ENCODE peak calls at places on chromosomes 1 and 21, in six cellular contexts. W, I, G, L, A and F are unnamed samples.

GRCh38 chr1:21669033-21669286 is 197 bp downstream of the RAP1GAP start:
- DNase-seq in W (no peak), I (no peak), G (no peak), L (no peak), A (peak), F (no peak)

GRCh38 chr21:31526040-31526439 is 133.5 kb upstream of the SOD1 start:
- DNase-seq in W (no peak), I (no peak), G (no peak), L (no peak), A (no peak), F (no peak)

GRCh38 chr1:218536311-218536710 is 191.2 kb downstream of the TGFB2 start:
- DNase-seq in W (no peak), I (no peak), G (no peak), L (no peak), A (no peak), F (no peak)

GRCh38 chr1:191537030-191537429 is 621.2 kb upstream of the RGS18 start:
- DNase-seq in W (no peak), I (no peak), G (no peak), L (no peak), A (no peak), F (no peak)

GRCh38 chr1:88488277-88488676 is 195.8 kb upstream of the PKN2 start:
- DNase-seq in W (no peak), I (no peak), G (no peak), L (no peak), A (no peak), F (no peak)

GRCh38 chr1:27106561-27107323 is 48.2 kb downstream of the SLC9A1 start:
- DNase-seq in W (no peak), I (no peak), G (no peak), L (no peak), A (no peak), F (no peak)

GRCh38 chr1:31214316-31215082 is 25.2 kb downstream of the NKAIN1 start:
- DNase-seq in W (no peak), I (no peak), G (no peak), L (no peak), A (no peak), F (no peak)

GRCh38 chr1:214416417-214417212 is 134.8 kb downstream of the PTPN14 start:
- DNase-seq in W (no peak), I (no peak), G (peak), L (no peak), A (no peak), F (no peak)

GRCh38 chr21:44639331-44639655 is 2.1 kb downstream of the KRTAP10-10 start:
- DNase-seq in W (no peak), I (no peak), G (no peak), L (no peak), A (no peak), F (peak)

GRCh38 chr1:229736376-229736775 is 110.3 kb downstream of the URB2 start:
- DNase-seq in W (no peak), I (no peak), G (no peak), L (no peak), A (no peak), F (no peak)

GRCh38 chr1:180040034-180040433 is 85.4 kb downstream of the CEP350 start:
- DNase-seq in W (no peak), I (no peak), G (no peak), L (no peak), A (no peak), F (no peak)

GRCh38 chr1:33272930-33273329 is 16.6 kb downstream of the ZNF362 start:
- DNase-seq in W (no peak), I (no peak), G (no peak), L (no peak), A (no peak), F (no peak)

GRCh38 chr1:228337031-228337564 is 69.5 kb downstream of the TRIM11 start:
- DNase-seq in W (no peak), I (peak), G (no peak), L (no peak), A (no peak), F (peak)

GRCh38 chr1:108816049-108816882 is 40.6 kb downstream of the AKNAD1 start:
- DNase-seq in W (peak), I (peak), G (no peak), L (no peak), A (no peak), F (peak)

GRCh38 chr1:199044191-199044590 is 405.4 kb downstream of the PTPRC start:
- DNase-seq in W (no peak), I (no peak), G (no peak), L (no peak), A (no peak), F (no peak)

GRCh38 chr1:85201340-85202091 is 700 bp upstream of the SYDE2 start:
- DNase-seq in W (peak), I (peak), G (no peak), L (peak), A (peak), F (peak)

GRCh38 chr1:226820935-226821718 is 49.3 kb upstream of the PSEN2 start:
- DNase-seq in W (no peak), I (peak), G (peak), L (no peak), A (no peak), F (no peak)

GRCh38 chr1:52574594-52574993 is 21.7 kb upstream of the TUT4 start:
- DNase-seq in W (no peak), I (peak), G (no peak), L (no peak), A (no peak), F (no peak)

GRCh38 chr1:199774433-199775089 is 252.9 kb upstream of the NR5A2 start:
- DNase-seq in W (no peak), I (no peak), G (peak), L (no peak), A (no peak), F (no peak)

GRCh38 chr1:24925082-24925779 is 4.8 kb downstream of the RUNX3 start:
- DNase-seq in W (no peak), I (no peak), G (no peak), L (no peak), A (peak), F (no peak)

GRCh38 chr1:29339176-29339575 is 102.9 kb downstream of the PTPRU start:
- DNase-seq in W (no peak), I (no peak), G (no peak), L (no peak), A (no peak), F (no peak)

GRCh38 chr1:150532860-150533259 is 16.3 kb upstream of the ADAMTSL4 start:
- DNase-seq in W (no peak), I (no peak), G (no peak), L (no peak), A (no peak), F (no peak)

GRCh38 chr1:77539510-77540142 is 142.8 kb downstream of the ZZZ3 start:
- DNase-seq in W (no peak), I (no peak), G (peak), L (no peak), A (no peak), F (no peak)

GRCh38 chr1:34655206-34655909 is 99.5 kb upstream of the GJB5 start:
- DNase-seq in W (no peak), I (no peak), G (no peak), L (no peak), A (no peak), F (no peak)

GRCh38 chr1:219518168-219518905 is 94.6 kb downstream of the ZC3H11B start:
- DNase-seq in W (no peak), I (no peak), G (peak), L (no peak), A (no peak), F (no peak)

GRCh38 chr1:187631984-187632383 is 803.2 kb downstream of the PLA2G4A start:
- DNase-seq in W (no peak), I (no peak), G (no peak), L (no peak), A (no peak), F (no peak)